ENCODE peak calls at places on chromosomes 11 and 22, in six cellular contexts. I is HEK293T, Z is IMR-90, K is A549, L is K562, Y is GM12878. B is an unnamed sample.
A peak's percentile ranks its signal among the peaks of the same experiment; 100 is the strongest.

GRCh38 chr11:130849215-130849568 is 67.1 kb downstream of the SNX19 start:
- DNase-seq in I (no peak), Z (peak; percentile 73), K (no peak), L (no peak), Y (no peak), B (no peak)

GRCh38 chr22:31872209-31872608 is 72.1 kb upstream of the YWHAH start:
- DNase-seq in I (no peak), Z (no peak), K (no peak), L (peak; percentile 43), Y (no peak), B (peak; percentile 33)

GRCh38 chr22:38017272-38017920 is 33.0 kb upstream of the SOX10 start:
- DNase-seq in I (no peak), Z (peak; percentile 52), K (no peak), L (no peak), Y (no peak), B (no peak)

GRCh38 chr11:94766656-94767291 is 1.4 kb upstream of the AMOTL1 start:
- DNase-seq in I (no peak), Z (no peak), K (no peak), L (no peak), Y (no peak), B (no peak)

GRCh38 chr11:210122-210802 is 2.8 kb downstream of the RIC8A start:
- DNase-seq in I (no peak), Z (peak; percentile 88), K (peak; percentile 29), L (no peak), Y (no peak), B (no peak)

GRCh38 chr11:350723-351255 is 18.5 kb upstream of the B4GALNT4 start:
- DNase-seq in I (no peak), Z (no peak), K (no peak), L (peak; percentile 20), Y (peak; percentile 78), B (no peak)

GRCh38 chr11:77213029-77213579 is 85.1 kb downstream of the MYO7A start:
- DNase-seq in I (no peak), Z (no peak), K (no peak), L (no peak), Y (no peak), B (no peak)

GRCh38 chr22:25013634-25014033 is 61.1 kb downstream of the KIAA1671 start:
- DNase-seq in I (peak; percentile 79), Z (no peak), K (no peak), L (no peak), Y (no peak), B (no peak)

GRCh38 chr11:132590986-132591385 is 941.3 kb downstream of the OPCML start:
- DNase-seq in I (no peak), Z (no peak), K (no peak), L (no peak), Y (no peak), B (no peak)

GRCh38 chr11:131242616-131243015 is 127.8 kb upstream of the NTM start:
- DNase-seq in I (no peak), Z (no peak), K (no peak), L (no peak), Y (no peak), B (no peak)

GRCh38 chr11:48006301-48006992 is 26.1 kb downstream of the PTPRJ start:
- DNase-seq in I (no peak), Z (peak; percentile 79), K (no peak), L (peak; percentile 38), Y (peak; percentile 73), B (no peak)

GRCh38 chr22:42500164-42500835 is 19.3 kb downstream of the RRP7A start:
- DNase-seq in I (peak; percentile 31), Z (peak; percentile 35), K (peak; percentile 85), L (peak; percentile 96), Y (peak; percentile 37), B (no peak)

GRCh38 chr11:13375798-13376197 is 87.2 kb downstream of the BTBD10 start:
- DNase-seq in I (no peak), Z (no peak), K (no peak), L (no peak), Y (no peak), B (no peak)

DNA sequence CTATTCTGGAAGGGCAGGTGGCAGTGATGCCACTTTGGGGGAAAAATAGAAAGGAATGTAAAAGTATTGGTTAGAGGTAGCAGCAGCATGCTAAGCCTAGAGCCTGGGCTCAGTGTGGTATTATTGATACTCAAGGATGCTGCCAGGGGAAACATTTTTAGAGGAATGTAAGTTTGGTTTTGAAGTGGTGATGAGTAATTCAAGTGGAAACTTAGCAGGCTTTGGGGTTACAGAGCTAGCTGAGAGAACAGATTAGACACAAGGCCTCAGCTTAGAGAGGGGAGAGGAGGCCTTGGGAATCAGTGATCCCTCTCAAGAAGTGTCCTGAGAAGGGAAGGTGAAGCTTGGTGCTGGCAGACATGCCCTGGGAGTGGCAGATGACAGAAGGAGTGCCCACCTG is 32.9 kb upstream of the DDI1 start:
- DNase-seq in I (no peak), Z (peak; percentile 64), K (no peak), L (no peak), Y (no peak), B (no peak)
- TF ChIP-seq BHLHE40 in I (no peak), Z (no peak), K (no peak), L (no peak), Y (no peak), B (no peak)

GRCh38 chr11:19872526-19873135 is 160.0 kb downstream of the NAV2 start:
- DNase-seq in I (no peak), Z (no peak), K (no peak), L (no peak), Y (no peak), B (no peak)

GRCh38 chr11:19871531-19871930 is 158.9 kb downstream of the NAV2 start:
- DNase-seq in I (no peak), Z (no peak), K (no peak), L (no peak), Y (no peak), B (no peak)

GRCh38 chr11:19873730-19874129 is 161.1 kb downstream of the NAV2 start:
- DNase-seq in I (no peak), Z (no peak), K (no peak), L (no peak), Y (no peak), B (no peak)

GRCh38 chr11:19876750-19877149 is 164.1 kb downstream of the NAV2 start:
- DNase-seq in I (no peak), Z (no peak), K (no peak), L (no peak), Y (no peak), B (no peak)

DNA sequence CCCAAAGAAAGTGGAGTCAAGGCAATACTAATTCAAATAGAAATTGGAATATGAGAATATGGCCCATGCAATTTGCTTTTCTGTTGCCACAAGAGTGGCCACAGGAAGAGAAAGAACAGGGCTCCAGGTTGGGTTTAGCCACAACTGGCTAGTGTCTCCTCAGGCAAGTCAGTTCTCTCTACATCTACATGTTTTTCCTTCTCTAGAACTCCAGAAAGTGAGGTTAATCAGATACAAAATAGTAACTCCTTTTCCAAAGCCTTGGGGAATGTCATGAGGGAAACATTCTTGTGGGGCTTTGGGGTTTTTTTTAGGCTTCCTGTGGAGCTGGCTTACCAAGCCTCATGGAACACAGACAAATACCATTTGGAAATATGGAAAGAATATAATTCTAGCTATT is 161.6 kb downstream of the NAV2 start:
- DNase-seq in I (no peak), Z (no peak), K (no peak), L (no peak), Y (no peak), B (no peak)
- TF ChIP-seq BHLHE40 in I (no peak), Z (no peak), K (no peak), L (no peak), Y (no peak), B (no peak)

DNA sequence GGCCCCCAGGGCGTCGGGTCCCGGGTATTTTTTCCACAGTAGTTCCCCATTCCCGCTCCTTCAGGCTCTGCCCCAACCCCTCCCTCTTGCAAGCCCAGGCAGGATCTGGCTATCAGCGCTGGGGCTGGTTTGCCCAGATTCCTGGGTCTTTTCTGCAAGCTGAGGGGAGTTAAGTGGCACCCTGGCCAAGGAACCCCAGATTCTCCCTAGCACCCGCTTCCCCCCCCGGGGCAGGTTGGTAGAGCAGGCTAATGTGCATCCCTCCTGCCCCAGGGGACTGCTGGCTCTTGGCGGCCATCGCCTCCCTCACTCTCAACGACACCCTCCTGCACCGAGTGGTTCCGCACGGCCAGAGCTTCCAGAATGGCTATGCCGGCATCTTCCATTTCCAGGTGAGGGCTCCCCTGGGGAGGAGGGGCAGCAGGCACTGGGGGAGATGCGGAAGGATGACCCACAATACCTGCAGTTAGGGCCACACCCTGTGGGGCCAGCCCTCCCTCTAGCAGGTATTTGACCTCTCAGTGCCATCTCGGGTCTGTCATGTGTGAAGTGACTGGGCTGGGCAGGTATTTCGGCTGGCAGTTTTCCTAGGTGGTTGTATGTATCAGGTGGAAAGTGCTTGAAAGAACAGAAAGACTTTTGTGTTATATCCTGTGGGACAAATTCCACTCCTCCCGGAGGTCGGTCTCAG is 1.6 kb downstream of the CAPN1 start:
- DNase-seq in I (no peak), Z (no peak), K (no peak), L (no peak), Y (no peak), B (no peak)
- TF ChIP-seq BHLHE40 in I (no peak), Z (no peak), K (no peak), L (no peak), Y (no peak), B (no peak)

GRCh38 chr11:34040571-34040970 is 11.0 kb upstream of the CAPRIN1 start:
- DNase-seq in I (no peak), Z (no peak), K (no peak), L (no peak), Y (no peak), B (no peak)

GRCh38 chr11:34050536-34050935 is 995 bp upstream of the CAPRIN1 start:
- DNase-seq in I (no peak), Z (peak; percentile 10), K (no peak), L (no peak), Y (no peak), B (no peak)

GRCh38 chr11:34049058-34049457 is 2.5 kb upstream of the CAPRIN1 start:
- DNase-seq in I (no peak), Z (no peak), K (no peak), L (no peak), Y (no peak), B (no peak)

GRCh38 chr11:34044664-34045485 is 6.7 kb upstream of the CAPRIN1 start:
- DNase-seq in I (peak; percentile 25), Z (peak; percentile 82), K (peak; percentile 51), L (peak; percentile 46), Y (no peak), B (no peak)
- TF ChIP-seq BHLHE40 in I (no peak), Z (no peak), K (no peak), L (no peak), Y (no peak), B (no peak)

DNA sequence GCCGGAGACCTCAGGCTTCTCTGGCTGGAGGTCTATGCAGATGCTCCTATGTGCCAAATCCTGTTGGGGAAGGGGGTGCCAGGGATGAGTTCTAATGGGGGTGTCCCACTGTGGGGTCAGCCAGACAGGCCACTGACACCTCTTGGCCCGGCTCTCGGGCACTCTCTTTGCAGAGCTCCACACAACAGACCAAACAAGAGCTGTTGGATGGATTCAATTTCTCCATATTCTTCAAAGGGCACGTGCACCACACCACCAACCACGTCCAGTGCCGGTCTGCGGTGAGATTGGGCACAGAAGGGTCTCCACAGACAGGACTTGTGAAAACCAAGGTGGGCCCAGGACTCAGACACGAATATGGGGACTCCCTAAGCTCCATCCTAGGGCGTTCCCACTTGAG is 2.2 kb upstream of the RGL4 start:
- DNase-seq in I (no peak), Z (no peak), K (no peak), L (no peak), Y (no peak), B (no peak)
- TF ChIP-seq BHLHE40 in I (no peak), Z (no peak), K (no peak), L (no peak), Y (no peak), B (no peak)

GRCh38 chr11:8061555-8062428 is 19.2 kb upstream of the TUB start:
- DNase-seq in I (no peak), Z (no peak), K (no peak), L (no peak), Y (no peak), B (no peak)
- TF ChIP-seq BHLHE40 in I (no peak), Z (no peak), K (no peak), L (no peak), Y (no peak), B (no peak)

B was measured in HepG2.